ENCODE peak calls at places on chromosomes 13 and 19, in eight cellular contexts. Z is iPS DF 6.9; D is AG09319; U is central memory CD4-positive, alpha-beta T cell; T is non-pigmented ciliary epithelial cell; O is AG04449; E is naive thymus-derived CD4-positive, alpha-beta T cell; C is NCI-H345. X is an unnamed sample.

GRCh38 chr13:25963681-25964080 is 88.1 kb downstream of the SHISA2 start:
- DNase-seq in Z (no peak), U (no peak), E (no peak), O (no peak), D (no peak), C (peak), T (no peak), X (no peak)

GRCh38 chr13:90510319-90510718 is 837.2 kb upstream of the MIR17HG start:
- DNase-seq in U (no peak), D (no peak), Z (no peak), T (no peak), C (no peak), E (no peak), O (no peak), X (no peak)

GRCh38 chr13:41501281-41501680 is 43.9 kb downstream of the RGCC start:
- DNase-seq in C (no peak), Z (no peak), E (no peak), O (no peak), T (no peak), U (no peak), D (no peak), X (no peak)

GRCh38 chr19:13979224-13979623 is 26.9 kb downstream of the RFX1 start:
- DNase-seq in C (no peak), E (no peak), O (no peak), T (no peak), U (no peak), D (no peak), Z (no peak), X (no peak)

GRCh38 chr19:1904385-1905070 is 671 bp upstream of the ADAT3 start:
- DNase-seq in T (no peak), U (no peak), D (no peak), E (peak), O (no peak), C (peak), Z (peak), X (no peak)

GRCh38 chr19:30112666-30113065 is 170.6 kb downstream of the URI1 start:
- DNase-seq in Z (no peak), T (no peak), O (no peak), D (no peak), C (no peak), E (no peak), U (no peak), X (no peak)

GRCh38 chr19:30373593-30373992 is 1.4 kb downstream of the ZNF536 start:
- DNase-seq in D (no peak), C (no peak), E (no peak), T (no peak), O (no peak), Z (peak), U (no peak), X (no peak)

GRCh38 chr13:24497742-24498141 is 14.8 kb downstream of the PARP4 start:
- DNase-seq in E (no peak), Z (no peak), C (no peak), O (no peak), U (no peak), T (no peak), D (no peak), X (no peak)

GRCh38 chr13:22893149-22893548 is 287.6 kb upstream of the SGCG start:
- DNase-seq in U (no peak), D (no peak), T (no peak), C (no peak), Z (no peak), E (no peak), O (no peak), X (no peak)

GRCh38 chr13:82878536-82878935 is 1003.7 kb downstream of the SLITRK1 start:
- DNase-seq in E (no peak), U (no peak), O (no peak), C (peak), D (no peak), Z (no peak), T (no peak), X (no peak)

GRCh38 chr19:19544257-19545127 is 6.4 kb downstream of the CILP2 start:
- DNase-seq in O (no peak), Z (no peak), C (no peak), E (no peak), D (no peak), U (no peak), T (no peak), X (no peak)

GRCh38 chr13:50757021-50757420 is 86.5 kb downstream of the DLEU7 start:
- DNase-seq in Z (no peak), E (no peak), T (no peak), D (no peak), U (no peak), O (no peak), C (no peak), X (no peak)

GRCh38 chr13:114034481-114034891 is 60.6 kb upstream of the C13orf46 start:
- DNase-seq in E (no peak), U (no peak), D (no peak), O (no peak), Z (no peak), C (no peak), T (no peak), X (no peak)

GRCh38 chr13:99916366-99917103 is 55.0 kb downstream of the ZIC5 start:
- DNase-seq in U (peak), E (peak), O (peak), D (peak), C (peak), Z (no peak), T (peak), X (peak)

GRCh38 chr13:26784704-26785639 is 24.4 kb upstream of the GPR12 start:
- DNase-seq in D (no peak), Z (no peak), O (no peak), E (peak), C (peak), T (no peak), U (no peak), X (no peak)

GRCh38 chr13:82962422-82962821 is 919.9 kb downstream of the SLITRK1 start:
- DNase-seq in Z (no peak), U (no peak), D (no peak), T (no peak), C (no peak), O (no peak), E (no peak), X (no peak)

GRCh38 chr19:17536957-17537356 is 18.5 kb upstream of the COLGALT1 start:
- DNase-seq in E (no peak), C (no peak), O (no peak), Z (no peak), U (no peak), D (no peak), T (no peak), X (no peak)

X was measured in Jurkat, Clone E6-1.